ENCODE peak calls at places on chromosome 14, in nine cellular contexts. One of them, this sample, is unnamed.

GRCh38 chr14:33369972-33370371 is 431.3 kb downstream of the NPAS3 start:
- DNase-seq in activated B cell treated with CpG ODN at 0.5 μM for 24 hours: no peak
- DNase-seq in HFFc6: no peak
- DNase-seq in left ventricle myocardium inferior: no peak
- DNase-seq in astrocyte: no peak
- DNase-seq in RWPE1: no peak
- DNase-seq in coronary artery: no peak
- DNase-seq in neural crest cell: no peak
- DNase-seq in heart right ventricle: no peak
- DNase-seq in this sample: no peak

GRCh38 chr14:100117026-100117425 is 42.4 kb downstream of the DEGS2 start:
- DNase-seq in activated B cell treated with CpG ODN at 0.5 μM for 24 hours: no peak
- DNase-seq in HFFc6: no peak
- DNase-seq in left ventricle myocardium inferior: no peak
- DNase-seq in astrocyte: no peak
- DNase-seq in RWPE1: no peak
- DNase-seq in coronary artery: no peak
- DNase-seq in neural crest cell: no peak
- DNase-seq in heart right ventricle: no peak
- DNase-seq in this sample: no peak

GRCh38 chr14:69887740-69888657 is 8.8 kb downstream of the SMOC1 start:
- DNase-seq in activated B cell treated with CpG ODN at 0.5 μM for 24 hours: no peak
- DNase-seq in HFFc6: no peak
- DNase-seq in left ventricle myocardium inferior: no peak
- DNase-seq in astrocyte: peak
- DNase-seq in RWPE1: no peak
- DNase-seq in coronary artery: no peak
- DNase-seq in neural crest cell: no peak
- DNase-seq in heart right ventricle: no peak
- DNase-seq in this sample: no peak

GRCh38 chr14:37974421-37974820 is 233.3 kb upstream of the SSTR1 start:
- DNase-seq in activated B cell treated with CpG ODN at 0.5 μM for 24 hours: no peak
- DNase-seq in HFFc6: peak
- DNase-seq in left ventricle myocardium inferior: no peak
- DNase-seq in astrocyte: no peak
- DNase-seq in RWPE1: no peak
- DNase-seq in coronary artery: no peak
- DNase-seq in neural crest cell: no peak
- DNase-seq in heart right ventricle: no peak
- DNase-seq in this sample: no peak

GRCh38 chr14:33040548-33041140 is 102.0 kb downstream of the NPAS3 start:
- DNase-seq in activated B cell treated with CpG ODN at 0.5 μM for 24 hours: no peak
- DNase-seq in HFFc6: no peak
- DNase-seq in left ventricle myocardium inferior: no peak
- DNase-seq in astrocyte: peak
- DNase-seq in RWPE1: no peak
- DNase-seq in coronary artery: no peak
- DNase-seq in neural crest cell: no peak
- DNase-seq in heart right ventricle: no peak
- DNase-seq in this sample: no peak

GRCh38 chr14:36773136-36773540 is 111.5 kb downstream of the PAX9 start:
- DNase-seq in activated B cell treated with CpG ODN at 0.5 μM for 24 hours: no peak
- DNase-seq in HFFc6: no peak
- DNase-seq in left ventricle myocardium inferior: no peak
- DNase-seq in astrocyte: peak
- DNase-seq in RWPE1: peak
- DNase-seq in coronary artery: no peak
- DNase-seq in neural crest cell: no peak
- DNase-seq in heart right ventricle: no peak
- DNase-seq in this sample: no peak

GRCh38 chr14:89618309-89618708 is 201.3 kb upstream of the FOXN3 start:
- DNase-seq in activated B cell treated with CpG ODN at 0.5 μM for 24 hours: no peak
- DNase-seq in HFFc6: no peak
- DNase-seq in left ventricle myocardium inferior: no peak
- DNase-seq in astrocyte: no peak
- DNase-seq in RWPE1: no peak
- DNase-seq in coronary artery: no peak
- DNase-seq in neural crest cell: no peak
- DNase-seq in heart right ventricle: no peak
- DNase-seq in this sample: no peak

GRCh38 chr14:88599761-88600439 is 37.1 kb downstream of the ZC3H14 start:
- DNase-seq in activated B cell treated with CpG ODN at 0.5 μM for 24 hours: no peak
- DNase-seq in HFFc6: no peak
- DNase-seq in left ventricle myocardium inferior: no peak
- DNase-seq in astrocyte: no peak
- DNase-seq in RWPE1: no peak
- DNase-seq in coronary artery: no peak
- DNase-seq in neural crest cell: no peak
- DNase-seq in heart right ventricle: no peak
- DNase-seq in this sample: no peak

GRCh38 chr14:72476657-72477499 is 417.0 kb downstream of the DPF3 start:
- DNase-seq in activated B cell treated with CpG ODN at 0.5 μM for 24 hours: no peak
- DNase-seq in HFFc6: peak
- DNase-seq in left ventricle myocardium inferior: peak
- DNase-seq in astrocyte: peak
- DNase-seq in RWPE1: peak
- DNase-seq in coronary artery: no peak
- DNase-seq in neural crest cell: no peak
- DNase-seq in heart right ventricle: no peak
- DNase-seq in this sample: no peak

GRCh38 chr14:65281991-65282908 is 130.3 kb upstream of the FUT8 start:
- DNase-seq in activated B cell treated with CpG ODN at 0.5 μM for 24 hours: no peak
- DNase-seq in HFFc6: peak
- DNase-seq in left ventricle myocardium inferior: no peak
- DNase-seq in astrocyte: peak
- DNase-seq in RWPE1: no peak
- DNase-seq in coronary artery: no peak
- DNase-seq in neural crest cell: peak
- DNase-seq in heart right ventricle: no peak
- DNase-seq in this sample: no peak
- TF ChIP-seq CTCF in activated B cell treated with CpG ODN at 0.5 μM for 24 hours: no peak
- TF ChIP-seq CTCF in HFFc6: no peak
- TF ChIP-seq CTCF in left ventricle myocardium inferior: no peak
- TF ChIP-seq CTCF in astrocyte: no peak
- TF ChIP-seq CTCF in RWPE1: no peak
- TF ChIP-seq CTCF in coronary artery: no peak
- TF ChIP-seq CTCF in neural crest cell: no peak
- TF ChIP-seq CTCF in heart right ventricle: no peak
- TF ChIP-seq CTCF in this sample: no peak

GRCh38 chr14:68394719-68395117 is 398.1 kb downstream of the ZFP36L1 start:
- DNase-seq in activated B cell treated with CpG ODN at 0.5 μM for 24 hours: no peak
- DNase-seq in HFFc6: no peak
- DNase-seq in left ventricle myocardium inferior: peak
- DNase-seq in astrocyte: no peak
- DNase-seq in RWPE1: no peak
- DNase-seq in coronary artery: no peak
- DNase-seq in neural crest cell: peak
- DNase-seq in heart right ventricle: peak
- DNase-seq in this sample: no peak

GRCh38 chr14:68393178-68393763 is 399.6 kb downstream of the ZFP36L1 start:
- DNase-seq in activated B cell treated with CpG ODN at 0.5 μM for 24 hours: no peak
- DNase-seq in HFFc6: no peak
- DNase-seq in left ventricle myocardium inferior: no peak
- DNase-seq in astrocyte: no peak
- DNase-seq in RWPE1: no peak
- DNase-seq in coronary artery: no peak
- DNase-seq in neural crest cell: no peak
- DNase-seq in heart right ventricle: no peak
- DNase-seq in this sample: no peak

GRCh38 chr14:68392393-68393085 is 400.3 kb downstream of the ZFP36L1 start:
- DNase-seq in activated B cell treated with CpG ODN at 0.5 μM for 24 hours: no peak
- DNase-seq in HFFc6: no peak
- DNase-seq in left ventricle myocardium inferior: peak
- DNase-seq in astrocyte: no peak
- DNase-seq in RWPE1: no peak
- DNase-seq in coronary artery: no peak
- DNase-seq in neural crest cell: no peak
- DNase-seq in heart right ventricle: peak
- DNase-seq in this sample: peak

GRCh38 chr14:68395585-68395984 is 397.3 kb downstream of the ZFP36L1 start:
- DNase-seq in activated B cell treated with CpG ODN at 0.5 μM for 24 hours: no peak
- DNase-seq in HFFc6: peak
- DNase-seq in left ventricle myocardium inferior: no peak
- DNase-seq in astrocyte: peak
- DNase-seq in RWPE1: no peak
- DNase-seq in coronary artery: no peak
- DNase-seq in neural crest cell: no peak
- DNase-seq in heart right ventricle: no peak
- DNase-seq in this sample: peak

GRCh38 chr14:68394113-68394718 is 398.7 kb downstream of the ZFP36L1 start:
- DNase-seq in activated B cell treated with CpG ODN at 0.5 μM for 24 hours: no peak
- DNase-seq in HFFc6: no peak
- DNase-seq in left ventricle myocardium inferior: no peak
- DNase-seq in astrocyte: peak
- DNase-seq in RWPE1: no peak
- DNase-seq in coronary artery: no peak
- DNase-seq in neural crest cell: no peak
- DNase-seq in heart right ventricle: peak
- DNase-seq in this sample: no peak
- TF ChIP-seq CTCF in activated B cell treated with CpG ODN at 0.5 μM for 24 hours: no peak
- TF ChIP-seq CTCF in HFFc6: no peak
- TF ChIP-seq CTCF in left ventricle myocardium inferior: no peak
- TF ChIP-seq CTCF in astrocyte: no peak
- TF ChIP-seq CTCF in RWPE1: no peak
- TF ChIP-seq CTCF in coronary artery: no peak
- TF ChIP-seq CTCF in neural crest cell: no peak
- TF ChIP-seq CTCF in heart right ventricle: no peak
- TF ChIP-seq CTCF in this sample: no peak

GRCh38 chr14:65249471-65250161 is 147.3 kb upstream of the MAX start:
- DNase-seq in activated B cell treated with CpG ODN at 0.5 μM for 24 hours: no peak
- DNase-seq in HFFc6: no peak
- DNase-seq in left ventricle myocardium inferior: no peak
- DNase-seq in astrocyte: no peak
- DNase-seq in RWPE1: no peak
- DNase-seq in coronary artery: no peak
- DNase-seq in neural crest cell: no peak
- DNase-seq in heart right ventricle: no peak
- DNase-seq in this sample: no peak

GRCh38 chr14:65250162-65250495 is 147.8 kb upstream of the MAX start:
- DNase-seq in activated B cell treated with CpG ODN at 0.5 μM for 24 hours: no peak
- DNase-seq in HFFc6: no peak
- DNase-seq in left ventricle myocardium inferior: no peak
- DNase-seq in astrocyte: no peak
- DNase-seq in RWPE1: no peak
- DNase-seq in coronary artery: no peak
- DNase-seq in neural crest cell: no peak
- DNase-seq in heart right ventricle: no peak
- DNase-seq in this sample: no peak

GRCh38 chr14:65255029-65255545 is 152.8 kb upstream of the MAX start:
- DNase-seq in activated B cell treated with CpG ODN at 0.5 μM for 24 hours: no peak
- DNase-seq in HFFc6: peak
- DNase-seq in left ventricle myocardium inferior: no peak
- DNase-seq in astrocyte: peak
- DNase-seq in RWPE1: peak
- DNase-seq in coronary artery: no peak
- DNase-seq in neural crest cell: no peak
- DNase-seq in heart right ventricle: no peak
- DNase-seq in this sample: no peak

GRCh38 chr14:65251213-65251612 is 148.9 kb upstream of the MAX start:
- DNase-seq in activated B cell treated with CpG ODN at 0.5 μM for 24 hours: no peak
- DNase-seq in HFFc6: peak
- DNase-seq in left ventricle myocardium inferior: no peak
- DNase-seq in astrocyte: peak
- DNase-seq in RWPE1: no peak
- DNase-seq in coronary artery: no peak
- DNase-seq in neural crest cell: no peak
- DNase-seq in heart right ventricle: no peak
- DNase-seq in this sample: no peak

GRCh38 chr14:65252471-65253255 is 150.3 kb upstream of the MAX start:
- DNase-seq in activated B cell treated with CpG ODN at 0.5 μM for 24 hours: no peak
- DNase-seq in HFFc6: peak
- DNase-seq in left ventricle myocardium inferior: no peak
- DNase-seq in astrocyte: no peak
- DNase-seq in RWPE1: no peak
- DNase-seq in coronary artery: no peak
- DNase-seq in neural crest cell: no peak
- DNase-seq in heart right ventricle: no peak
- DNase-seq in this sample: no peak
- TF ChIP-seq CTCF in activated B cell treated with CpG ODN at 0.5 μM for 24 hours: no peak
- TF ChIP-seq CTCF in HFFc6: no peak
- TF ChIP-seq CTCF in left ventricle myocardium inferior: no peak
- TF ChIP-seq CTCF in astrocyte: no peak
- TF ChIP-seq CTCF in RWPE1: no peak
- TF ChIP-seq CTCF in coronary artery: no peak
- TF ChIP-seq CTCF in neural crest cell: no peak
- TF ChIP-seq CTCF in heart right ventricle: no peak
- TF ChIP-seq CTCF in this sample: no peak

GRCh38 chr14:74574092-74574438 is 38.0 kb downstream of the LTBP2 start:
- DNase-seq in activated B cell treated with CpG ODN at 0.5 μM for 24 hours: no peak
- DNase-seq in HFFc6: no peak
- DNase-seq in left ventricle myocardium inferior: no peak
- DNase-seq in astrocyte: peak
- DNase-seq in RWPE1: no peak
- DNase-seq in coronary artery: no peak
- DNase-seq in neural crest cell: no peak
- DNase-seq in heart right ventricle: no peak
- DNase-seq in this sample: no peak

GRCh38 chr14:74571901-74572828 is 39.9 kb downstream of the LTBP2 start:
- DNase-seq in activated B cell treated with CpG ODN at 0.5 μM for 24 hours: no peak
- DNase-seq in HFFc6: peak
- DNase-seq in left ventricle myocardium inferior: no peak
- DNase-seq in astrocyte: peak
- DNase-seq in RWPE1: peak
- DNase-seq in coronary artery: no peak
- DNase-seq in neural crest cell: peak
- DNase-seq in heart right ventricle: no peak
- DNase-seq in this sample: peak

GRCh38 chr14:74574706-74575105 is 37.3 kb downstream of the LTBP2 start:
- DNase-seq in activated B cell treated with CpG ODN at 0.5 μM for 24 hours: no peak
- DNase-seq in HFFc6: no peak
- DNase-seq in left ventricle myocardium inferior: no peak
- DNase-seq in astrocyte: no peak
- DNase-seq in RWPE1: no peak
- DNase-seq in coronary artery: no peak
- DNase-seq in neural crest cell: no peak
- DNase-seq in heart right ventricle: no peak
- DNase-seq in this sample: no peak

GRCh38 chr14:74572829-74573360 is 39.1 kb downstream of the LTBP2 start:
- DNase-seq in activated B cell treated with CpG ODN at 0.5 μM for 24 hours: no peak
- DNase-seq in HFFc6: peak
- DNase-seq in left ventricle myocardium inferior: no peak
- DNase-seq in astrocyte: peak
- DNase-seq in RWPE1: no peak
- DNase-seq in coronary artery: no peak
- DNase-seq in neural crest cell: no peak
- DNase-seq in heart right ventricle: no peak
- DNase-seq in this sample: no peak

DNA sequence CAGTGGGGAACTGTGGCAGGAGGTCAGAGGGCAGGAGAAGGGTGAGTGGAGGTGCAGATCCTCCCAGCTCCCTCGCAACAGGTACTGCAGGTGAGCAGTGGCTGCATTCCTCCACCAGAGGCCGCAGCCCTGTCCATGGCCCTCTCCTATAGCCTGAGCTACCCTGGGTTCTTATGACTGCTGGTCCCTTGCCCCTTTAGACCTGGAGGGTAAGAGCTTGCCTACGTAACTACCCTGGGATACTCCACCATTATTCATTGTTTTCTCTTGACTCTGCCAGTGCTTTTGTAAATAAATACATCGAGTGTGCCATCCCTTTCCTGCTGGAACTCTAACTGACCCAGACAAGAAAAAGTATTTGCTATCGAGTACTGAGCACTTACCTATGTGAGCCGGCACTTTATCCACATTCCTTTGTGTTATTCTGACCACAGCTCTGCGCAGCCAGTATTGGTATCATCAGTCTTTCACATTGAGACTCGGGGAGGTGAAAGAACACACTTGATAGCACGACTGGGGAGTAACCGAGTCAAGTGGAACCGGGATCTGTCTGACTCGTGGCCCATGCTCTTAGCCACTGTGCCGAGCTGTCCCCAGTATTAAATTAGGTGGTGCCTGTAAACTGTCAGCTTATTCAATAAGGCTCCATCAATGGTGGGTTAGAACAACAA is 38.5 kb downstream of the LTBP2 start:
- DNase-seq in activated B cell treated with CpG ODN at 0.5 μM for 24 hours: no peak
- DNase-seq in HFFc6: no peak
- DNase-seq in left ventricle myocardium inferior: no peak
- DNase-seq in astrocyte: peak
- DNase-seq in RWPE1: peak
- DNase-seq in coronary artery: no peak
- DNase-seq in neural crest cell: no peak
- DNase-seq in heart right ventricle: no peak
- DNase-seq in this sample: no peak
- TF ChIP-seq CTCF in activated B cell treated with CpG ODN at 0.5 μM for 24 hours: no peak
- TF ChIP-seq CTCF in HFFc6: no peak
- TF ChIP-seq CTCF in left ventricle myocardium inferior: no peak
- TF ChIP-seq CTCF in astrocyte: no peak
- TF ChIP-seq CTCF in RWPE1: no peak
- TF ChIP-seq CTCF in coronary artery: no peak
- TF ChIP-seq CTCF in neural crest cell: peak
- TF ChIP-seq CTCF in heart right ventricle: no peak
- TF ChIP-seq CTCF in this sample: no peak